ENCODE peak calls at places on chromosomes 16 and 17, in five cellular contexts. G, C, E, Q and B are unnamed samples.

GRCh38 chr16:57025941-57026777 is 36.8 kb downstream of the NLRC5 start:
- DNase-seq in G (no peak), C (no peak), E (no peak), Q (no peak), B (no peak)

GRCh38 chr17:82170412-82170961 is 42.2 kb downstream of the CCDC57 start:
- DNase-seq in G (no peak), C (no peak), E (no peak), Q (no peak), B (no peak)

GRCh38 chr16:49467540-49468372 is 94.2 kb downstream of the C16orf78 start:
- DNase-seq in G (no peak), C (no peak), E (no peak), Q (no peak), B (no peak)

GRCh38 chr17:37177234-37177633 is 198.6 kb upstream of the C17orf78 start:
- DNase-seq in G (no peak), C (no peak), E (no peak), Q (no peak), B (no peak)

GRCh38 chr17:35931794-35932419 is 1.3 kb upstream of the RDM1 start:
- DNase-seq in G (no peak), C (no peak), E (no peak), Q (no peak), B (no peak)

GRCh38 chr16:88651989-88652762 is 1.3 kb upstream of the CYBA start:
- DNase-seq in G (no peak), C (no peak), E (no peak), Q (no peak), B (no peak)

GRCh38 chr16:28905229-28905754 is 19.7 kb downstream of the RABEP2 start:
- DNase-seq in G (no peak), C (no peak), E (no peak), Q (no peak), B (no peak)

GRCh38 chr17:49516190-49516589 is 21.1 kb downstream of the NGFR start:
- DNase-seq in G (no peak), C (no peak), E (no peak), Q (no peak), B (no peak)

GRCh38 chr17:67737145-67737544 is 19.4 kb downstream of the NOL11 start:
- DNase-seq in G (no peak), C (no peak), E (no peak), Q (no peak), B (no peak)